ENCODE peak calls at places on chromosomes 7 and 10, in nine cellular contexts. Z, E, M, S, Q, A, W, D and C are unnamed samples.

GRCh38 chr7:12199363-12199762 is 11.7 kb upstream of the TMEM106B start:
- DNase-seq in M (no peak), W (no peak), D (no peak), Q (peak; percentile 14), A (no peak), Z (no peak), S (no peak), E (peak; percentile 9), C (no peak)

GRCh38 chr10:94076325-94076841 is 82.7 kb downstream of the PLCE1 start:
- DNase-seq in S (no peak), M (peak; percentile 18), A (no peak), Q (peak; percentile 71), W (peak; percentile 52), Z (peak; percentile 23), E (peak; percentile 81), D (no peak), C (no peak)

GRCh38 chr10:77036993-77037734 is 600.4 kb downstream of the KCNMA1 start:
- DNase-seq in Z (no peak), S (no peak), A (no peak), E (peak; percentile 15), D (no peak), M (peak; percentile 27), Q (no peak), W (peak; percentile 13), C (no peak)

GRCh38 chr10:119246862-119247549 is 39.6 kb downstream of the GRK5 start:
- DNase-seq in W (peak; percentile 96), E (peak; percentile 85), A (no peak), Q (peak; percentile 97), M (no peak), S (no peak), D (peak; percentile 69), Z (no peak), C (no peak)

GRCh38 chr7:82625377-82625776 is 181.8 kb upstream of the CACNA2D1 start:
- DNase-seq in Z (no peak), A (no peak), Q (peak; percentile 2), S (no peak), D (no peak), W (no peak), E (no peak), M (no peak), C (no peak)

GRCh38 chr7:4143006-4143405 is 539.1 kb upstream of the FOXK1 start:
- DNase-seq in D (no peak), W (no peak), Q (no peak), S (no peak), A (no peak), E (no peak), Z (no peak), M (no peak), C (no peak)

GRCh38 chr7:132251327-132251659 is 325.0 kb downstream of the PLXNA4 start:
- DNase-seq in D (peak; percentile 74), Q (no peak), E (no peak), M (no peak), A (peak; percentile 90), Z (peak; percentile 85), S (no peak), W (no peak), C (no peak)

GRCh38 chr7:36165059-36165458 is 12.0 kb downstream of the EEPD1 start:
- DNase-seq in E (no peak), M (no peak), Z (no peak), Q (peak; percentile 88), S (no peak), A (no peak), W (peak; percentile 31), D (no peak), C (no peak)

GRCh38 chr10:34814228-34815173 is 595 bp downstream of the PARD3 start:
- DNase-seq in S (no peak), Z (peak; percentile 71), E (peak; percentile 39), Q (peak; percentile 27), D (peak; percentile 44), W (peak; percentile 56), M (peak; percentile 48), A (no peak), C (no peak)

GRCh38 chr7:139111147-139111546 is 1.6 kb upstream of the ZC3HAV1 start:
- DNase-seq in D (no peak), W (no peak), Q (no peak), S (no peak), M (no peak), Z (no peak), A (no peak), E (no peak), C (no peak)

GRCh38 chr7:105885386-105886111 is 9.2 kb upstream of the ATXN7L1 start:
- DNase-seq in M (no peak), E (peak; percentile 24), S (no peak), D (peak; percentile 29), A (no peak), Z (no peak), Q (no peak), W (no peak), C (peak; percentile 33)

GRCh38 chr10:117533507-117534281 is 8.9 kb upstream of the EMX2 start:
- DNase-seq in Z (no peak), A (no peak), W (no peak), S (no peak), D (no peak), M (no peak), E (no peak), Q (no peak), C (no peak)

GRCh38 chr10:86757110-86757790 is 831 bp downstream of the BMPR1A start:
- DNase-seq in Q (peak; percentile 65), S (peak; percentile 4), Z (peak; percentile 60), A (peak; percentile 22), W (peak; percentile 68), E (peak; percentile 67), D (peak; percentile 51), M (peak; percentile 80), C (no peak)

GRCh38 chr10:47044741-47045140 is 133.5 kb downstream of the PTPN20 start:
- DNase-seq in A (no peak), Z (no peak), M (no peak), Q (no peak), D (peak; percentile 39), S (no peak), W (no peak), E (no peak), C (no peak)

GRCh38 chr7:50342616-50343114 is 38.1 kb downstream of the IKZF1 start:
- DNase-seq in S (no peak), E (peak; percentile 45), M (no peak), Z (no peak), Q (no peak), D (no peak), W (no peak), A (no peak), C (no peak)

GRCh38 chr10:23116696-23117095 is 21.3 kb downstream of the MSRB2 start:
- DNase-seq in W (no peak), S (no peak), Z (no peak), E (no peak), Q (no peak), D (no peak), M (no peak), A (no peak), C (no peak)

GRCh38 chr10:104630731-104631130 is 10.4 kb upstream of the SORCS3 start:
- DNase-seq in A (no peak), Q (no peak), E (no peak), W (no peak), D (no peak), Z (no peak), M (no peak), S (no peak), C (no peak)

GRCh38 chr10:46523119-46523880 is 33.2 kb downstream of the GPRIN2 start:
- DNase-seq in Q (no peak), A (peak; percentile 83), S (no peak), W (peak; percentile 82), E (no peak), D (peak; percentile 42), Z (peak; percentile 91), M (no peak), C (no peak)

GRCh38 chr10:101238732-101239105 is 9.5 kb upstream of the LBX1 start:
- DNase-seq in M (no peak), S (no peak), E (no peak), D (no peak), Q (no peak), Z (peak; percentile 15), A (no peak), W (no peak), C (no peak)

GRCh38 chr7:11082552-11083213 is 109.0 kb downstream of the PHF14 start:
- DNase-seq in Z (no peak), A (no peak), M (no peak), W (peak; percentile 11), D (no peak), S (no peak), Q (peak; percentile 2), E (no peak), C (no peak)

GRCh38 chr10:113045155-113046055 is 95.4 kb downstream of the TCF7L2 start:
- DNase-seq in Q (peak; percentile 93), S (no peak), E (peak; percentile 94), Z (no peak), W (peak; percentile 86), D (no peak), A (no peak), M (peak; percentile 16), C (no peak)